ENCODE peak calls at places on chromosomes 6 and 20, in four cellular contexts. Z is natural killer cell; U is adrenal gland; Y is CD4-positive, alpha-beta T cell. S is an unnamed sample.

GRCh38 chr6:54041239-54041638 is 70.0 kb upstream of the MLIP start:
- DNase-seq in Z (no peak), U (no peak), Y (no peak), S (no peak)

GRCh38 chr6:138107078-138107751 is at the start of gene PERP:
- DNase-seq in Z (peak; percentile 55), U (peak; percentile 72), Y (peak; percentile 40), S (peak; percentile 75)

GRCh38 chr20:58342104-58342945 is 32.8 kb downstream of the RAB22A start:
- DNase-seq in Z (no peak), U (no peak), Y (no peak), S (no peak)

GRCh38 chr6:116461075-116461474 is at the start of gene CALHM6:
- DNase-seq in Z (no peak), U (no peak), Y (no peak), S (no peak)

GRCh38 chr6:90184334-90185298 is 112.0 kb downstream of the BACH2 start:
- DNase-seq in Z (no peak), U (no peak), Y (peak; percentile 22), S (no peak)

GRCh38 chr20:63495771-63496403 is 3.0 kb downstream of the EEF1A2 start:
- DNase-seq in Z (peak; percentile 72), U (peak; percentile 56), Y (peak; percentile 64), S (peak; percentile 81)

GRCh38 chr6:156652231-156652750 is 124.9 kb upstream of the ARID1B start:
- DNase-seq in Z (no peak), U (no peak), Y (no peak), S (no peak)

GRCh38 chr6:116099036-116099435 is 1.6 kb upstream of the NT5DC1 start:
- DNase-seq in Z (no peak), U (no peak), Y (no peak), S (no peak)

GRCh38 chr6:17729223-17730077 is 22.7 kb upstream of the NUP153 start:
- DNase-seq in Z (no peak), U (no peak), Y (no peak), S (no peak)

GRCh38 chr20:56842086-56842485 is 213.0 kb downstream of the TFAP2C start:
- DNase-seq in Z (no peak), U (no peak), Y (no peak), S (no peak)

GRCh38 chr6:163570579-163571231 is 156.2 kb downstream of the QKI start:
- DNase-seq in Z (no peak), U (no peak), Y (no peak), S (no peak)

GRCh38 chr20:63234693-63235398 is 859 bp upstream of the BIRC7 start:
- DNase-seq in Z (no peak), U (no peak), Y (no peak), S (no peak)

GRCh38 chr20:57746201-57746600 is 36.4 kb upstream of the PMEPA1 start:
- DNase-seq in Z (no peak), U (no peak), Y (no peak), S (no peak)

GRCh38 chr6:68447112-68447511 is 188.0 kb upstream of the ADGRB3 start:
- DNase-seq in Z (no peak), U (no peak), Y (no peak), S (no peak)

GRCh38 chr6:100382031-100382430 is 82.7 kb downstream of the SIM1 start:
- DNase-seq in Z (no peak), U (no peak), Y (no peak), S (no peak)

GRCh38 chr6:5025911-5026819 is 22.3 kb upstream of the RPP40 start:
- DNase-seq in Z (no peak), U (peak; percentile 73), Y (no peak), S (no peak)

GRCh38 chr6:138036111-138036510 is 71.1 kb downstream of the PERP start:
- DNase-seq in Z (no peak), U (no peak), Y (no peak), S (no peak)

GRCh38 chr20:24763386-24764026 is 185.6 kb upstream of the CST7 start:
- DNase-seq in Z (no peak), U (no peak), Y (no peak), S (peak; percentile 47)

DNA sequence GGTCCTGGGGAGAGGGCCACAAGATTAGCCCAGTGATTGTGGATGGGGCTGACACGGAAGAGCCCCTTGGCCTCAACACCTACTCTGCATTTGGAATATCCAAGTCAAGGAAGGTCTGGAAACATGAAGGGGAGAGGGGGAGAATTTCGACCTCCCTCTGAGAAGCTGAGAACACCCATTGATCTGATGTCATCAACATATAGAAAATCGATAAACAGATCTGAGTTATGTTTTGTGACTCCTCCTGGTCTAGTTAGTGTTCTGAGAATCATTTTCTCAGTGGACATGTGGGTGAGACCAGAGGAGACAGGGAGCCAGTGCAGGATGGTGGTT is 108.0 kb downstream of the SLC22A3 start:
- DNase-seq in Z (no peak), U (no peak), Y (no peak), S (no peak)
- TF ChIP-seq CTCF in Z (peak; percentile 48), U (no peak), Y (peak; percentile 60), S (peak; percentile 42)

GRCh38 chr20:54534101-54534500 is 58.7 kb downstream of the DOK5 start:
- DNase-seq in Z (no peak), U (no peak), Y (no peak), S (no peak)
- TF ChIP-seq CTCF in Z (no peak), U (no peak), Y (no peak), S (no peak)

GRCh38 chr20:9884061-9884460 is 45.2 kb upstream of the PAK5 start:
- DNase-seq in Z (no peak), U (no peak), Y (no peak), S (no peak)
- TF ChIP-seq CTCF in Z (no peak), U (peak; percentile 31), Y (no peak), S (peak; percentile 52)

GRCh38 chr20:44750081-44750805 is 4.6 kb downstream of the KCNK15 start:
- DNase-seq in Z (no peak), U (no peak), Y (no peak), S (no peak)
- TF ChIP-seq CTCF in Z (no peak), U (no peak), Y (no peak), S (no peak)

GRCh38 chr6:121522771-121523386 is 87.4 kb downstream of the GJA1 start:
- DNase-seq in Z (no peak), U (no peak), Y (no peak), S (no peak)
- TF ChIP-seq CTCF in Z (no peak), U (no peak), Y (no peak), S (no peak)

S was measured in type B pancreatic cell.